ENCODE peak calls at places on chromosomes 3 and 15, in four cellular contexts. One of them, this sample, is unnamed.

GRCh38 chr3:59773970-59774369 is 724.1 kb upstream of the CFAP20DC start:
- DNase-seq in progenitor cell of endocrine pancreas: no peak
- DNase-seq in lung: no peak
- DNase-seq in BE2C: peak
- DNase-seq in this sample: no peak

GRCh38 chr3:134846943-134847342 is 51.9 kb downstream of the EPHB1 start:
- DNase-seq in progenitor cell of endocrine pancreas: no peak
- DNase-seq in lung: no peak
- DNase-seq in BE2C: no peak
- DNase-seq in this sample: no peak

GRCh38 chr3:179558742-179559364 is 3.9 kb upstream of the ACTL6A start:
- DNase-seq in progenitor cell of endocrine pancreas: peak
- DNase-seq in lung: peak
- DNase-seq in BE2C: peak
- DNase-seq in this sample: peak

GRCh38 chr15:38117781-38118180 is 134.9 kb upstream of the SPRED1 start:
- DNase-seq in progenitor cell of endocrine pancreas: no peak
- DNase-seq in lung: no peak
- DNase-seq in BE2C: no peak
- DNase-seq in this sample: no peak

GRCh38 chr3:126121632-126122031 is 37.7 kb upstream of the SLC41A3 start:
- DNase-seq in progenitor cell of endocrine pancreas: no peak
- DNase-seq in lung: no peak
- DNase-seq in BE2C: no peak
- DNase-seq in this sample: no peak

GRCh38 chr3:101615525-101615924 is 41.5 kb downstream of the PCNP start:
- DNase-seq in progenitor cell of endocrine pancreas: no peak
- DNase-seq in lung: no peak
- DNase-seq in BE2C: no peak
- DNase-seq in this sample: no peak

GRCh38 chr3:171974986-171975837 is 64.2 kb upstream of the FNDC3B start:
- DNase-seq in progenitor cell of endocrine pancreas: no peak
- DNase-seq in lung: no peak
- DNase-seq in BE2C: no peak
- DNase-seq in this sample: no peak

GRCh38 chr15:69881760-69882159 is 216.0 kb downstream of the TLE3 start:
- DNase-seq in progenitor cell of endocrine pancreas: no peak
- DNase-seq in lung: no peak
- DNase-seq in BE2C: peak
- DNase-seq in this sample: no peak

GRCh38 chr3:150259526-150260145 is 148.5 kb upstream of the TSC22D2 start:
- DNase-seq in progenitor cell of endocrine pancreas: no peak
- DNase-seq in lung: no peak
- DNase-seq in BE2C: no peak
- DNase-seq in this sample: no peak

GRCh38 chr15:96356494-96357455 is 26.3 kb downstream of the NR2F2 start:
- DNase-seq in progenitor cell of endocrine pancreas: peak
- DNase-seq in lung: peak
- DNase-seq in BE2C: peak
- DNase-seq in this sample: peak

GRCh38 chr15:67803996-67804843 is 21.1 kb upstream of the SKOR1 start:
- DNase-seq in progenitor cell of endocrine pancreas: no peak
- DNase-seq in lung: no peak
- DNase-seq in BE2C: peak
- DNase-seq in this sample: no peak

GRCh38 chr15:84888639-84889038 is 4.2 kb downstream of the SLC28A1 start:
- DNase-seq in progenitor cell of endocrine pancreas: no peak
- DNase-seq in lung: no peak
- DNase-seq in BE2C: no peak
- DNase-seq in this sample: no peak

GRCh38 chr3:134803051-134803505 is 8.0 kb downstream of the EPHB1 start:
- DNase-seq in progenitor cell of endocrine pancreas: no peak
- DNase-seq in lung: peak
- DNase-seq in BE2C: no peak
- DNase-seq in this sample: peak

GRCh38 chr3:186097663-186098451 is 11.0 kb downstream of the ETV5 start:
- DNase-seq in progenitor cell of endocrine pancreas: peak
- DNase-seq in lung: peak
- DNase-seq in BE2C: peak
- DNase-seq in this sample: peak

GRCh38 chr15:44798815-44799214 is 62.5 kb downstream of the TRIM69 start:
- DNase-seq in progenitor cell of endocrine pancreas: no peak
- DNase-seq in lung: no peak
- DNase-seq in BE2C: peak
- DNase-seq in this sample: no peak

GRCh38 chr15:67571643-67572415 is 29.3 kb downstream of the MAP2K5 start:
- DNase-seq in progenitor cell of endocrine pancreas: no peak
- DNase-seq in lung: no peak
- DNase-seq in BE2C: no peak
- DNase-seq in this sample: no peak

GRCh38 chr15:43210807-43211206 is 10.0 kb downstream of the EPB42 start:
- DNase-seq in progenitor cell of endocrine pancreas: no peak
- DNase-seq in lung: no peak
- DNase-seq in BE2C: no peak
- DNase-seq in this sample: no peak
- TF ChIP-seq CTCF in progenitor cell of endocrine pancreas: no peak
- TF ChIP-seq CTCF in lung: no peak
- TF ChIP-seq CTCF in BE2C: no peak
- TF ChIP-seq CTCF in this sample: no peak

DNA sequence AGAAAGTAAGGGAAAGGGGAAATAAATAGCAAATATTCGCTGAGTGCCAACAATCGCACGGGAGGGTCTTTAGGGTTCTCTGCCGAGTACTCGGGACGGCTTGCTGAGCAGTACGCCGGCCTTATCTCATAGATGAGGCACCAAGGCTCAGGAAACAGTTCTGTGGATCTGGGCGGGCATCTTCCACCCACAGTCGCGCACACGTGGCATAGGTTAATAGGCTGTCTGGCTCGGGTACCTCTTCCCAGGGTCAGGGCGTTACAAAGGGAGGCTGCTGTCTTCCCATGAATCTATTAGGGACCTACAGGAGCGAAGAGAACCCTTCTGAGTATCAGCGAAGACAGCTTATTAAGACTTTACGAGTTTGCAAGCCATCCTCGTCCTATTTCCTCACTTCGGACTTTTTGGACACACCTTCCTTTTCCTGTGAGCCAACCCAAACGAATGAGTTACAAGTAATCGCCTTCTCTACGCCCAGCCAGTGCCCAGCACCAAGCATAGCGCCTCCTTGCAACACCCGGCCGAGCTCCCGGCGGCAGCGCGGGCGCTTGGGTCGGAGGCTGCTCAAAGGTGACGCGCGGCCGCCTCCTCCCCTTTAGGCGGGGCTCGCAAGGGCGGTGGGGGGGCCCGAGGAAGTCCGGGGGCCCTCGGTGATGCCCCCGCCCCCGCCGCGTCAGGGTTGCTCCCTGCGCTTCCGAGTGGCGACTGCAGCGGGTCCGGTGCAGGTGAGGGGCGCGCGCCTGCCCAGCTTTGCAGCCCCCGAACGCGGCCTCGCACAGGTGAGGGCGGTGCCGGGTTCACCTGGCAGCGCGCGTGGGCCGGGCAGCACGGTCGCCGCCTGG is at the start of gene MCTP2:
- DNase-seq in progenitor cell of endocrine pancreas: peak
- DNase-seq in lung: peak
- DNase-seq in BE2C: peak
- DNase-seq in this sample: peak
- TF ChIP-seq CTCF in progenitor cell of endocrine pancreas: peak
- TF ChIP-seq CTCF in lung: no peak
- TF ChIP-seq CTCF in BE2C: peak
- TF ChIP-seq CTCF in this sample: no peak

GRCh38 chr15:51401065-51401780 is 59.8 kb downstream of the GLDN start:
- DNase-seq in progenitor cell of endocrine pancreas: no peak
- DNase-seq in lung: no peak
- DNase-seq in BE2C: no peak
- DNase-seq in this sample: no peak

GRCh38 chr15:51398676-51399075 is 57.2 kb downstream of the GLDN start:
- DNase-seq in progenitor cell of endocrine pancreas: no peak
- DNase-seq in lung: no peak
- DNase-seq in BE2C: no peak
- DNase-seq in this sample: no peak

GRCh38 chr15:51403946-51404695 is 62.7 kb downstream of the GLDN start:
- DNase-seq in progenitor cell of endocrine pancreas: no peak
- DNase-seq in lung: peak
- DNase-seq in BE2C: no peak
- DNase-seq in this sample: no peak

GRCh38 chr15:51403072-51403878 is 61.8 kb downstream of the GLDN start:
- DNase-seq in progenitor cell of endocrine pancreas: no peak
- DNase-seq in lung: peak
- DNase-seq in BE2C: peak
- DNase-seq in this sample: no peak

DNA sequence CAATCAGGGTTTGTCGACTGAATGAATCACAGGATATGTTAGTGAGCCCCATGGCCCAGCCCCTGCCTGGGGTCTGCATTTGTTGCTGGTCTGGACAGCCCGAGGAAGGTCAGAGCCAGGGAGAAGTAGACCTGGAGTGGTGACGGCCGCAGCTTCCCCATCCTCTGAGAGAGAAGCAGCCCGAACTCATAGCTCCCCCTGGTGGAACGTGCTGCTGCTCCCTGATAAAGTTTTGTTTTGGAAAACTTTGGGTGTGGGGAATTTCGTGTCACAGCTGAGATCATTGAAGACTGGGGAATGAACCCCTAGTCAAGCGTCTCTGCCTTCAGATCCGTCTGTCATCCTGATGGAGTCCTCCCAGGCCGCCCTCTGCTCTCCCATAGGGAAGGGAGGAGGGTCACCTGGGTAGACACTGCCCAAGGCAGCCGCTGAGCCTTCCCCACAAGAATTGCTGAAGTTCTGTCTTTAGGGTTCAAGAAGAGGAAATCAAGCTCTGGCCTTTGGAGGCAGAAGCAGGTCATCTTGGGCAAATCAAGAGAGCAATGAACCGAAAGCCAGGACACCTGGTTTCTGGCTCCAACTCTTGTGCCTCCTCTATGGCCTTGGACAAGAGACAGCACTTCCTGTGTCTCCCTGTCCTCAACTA is 60.5 kb downstream of the GLDN start:
- DNase-seq in progenitor cell of endocrine pancreas: peak
- DNase-seq in lung: no peak
- DNase-seq in BE2C: peak
- DNase-seq in this sample: no peak
- TF ChIP-seq CTCF in progenitor cell of endocrine pancreas: peak
- TF ChIP-seq CTCF in lung: peak
- TF ChIP-seq CTCF in BE2C: peak
- TF ChIP-seq CTCF in this sample: no peak

GRCh38 chr15:41966414-41966812 is 5.9 kb downstream of the EHD4 start:
- DNase-seq in progenitor cell of endocrine pancreas: no peak
- DNase-seq in lung: no peak
- DNase-seq in BE2C: no peak
- DNase-seq in this sample: no peak
- TF ChIP-seq CTCF in progenitor cell of endocrine pancreas: no peak
- TF ChIP-seq CTCF in lung: no peak
- TF ChIP-seq CTCF in BE2C: no peak
- TF ChIP-seq CTCF in this sample: no peak

GRCh38 chr3:198071602-198072285 is 111.7 kb downstream of the LMLN start:
- DNase-seq in progenitor cell of endocrine pancreas: no peak
- DNase-seq in lung: no peak
- DNase-seq in BE2C: no peak
- DNase-seq in this sample: peak
- TF ChIP-seq CTCF in progenitor cell of endocrine pancreas: peak
- TF ChIP-seq CTCF in lung: no peak
- TF ChIP-seq CTCF in BE2C: peak
- TF ChIP-seq CTCF in this sample: no peak